ENCODE peak calls at places on chromosome 2, in eight cellular contexts. S, Q, H, P, E, Y, T and Z are unnamed samples.

GRCh38 chr2:45220227-45220626 is 211.0 kb upstream of the SIX2 start:
- DNase-seq in S (peak; percentile 2), H (no peak), Y (no peak), T (no peak), E (no peak), P (no peak), Q (peak; percentile 81), Z (no peak)

GRCh38 chr2:171600126-171600525 is 77.9 kb downstream of the CYBRD1 start:
- DNase-seq in T (no peak), P (no peak), Y (no peak), E (no peak), S (no peak), Q (no peak), H (no peak), Z (no peak)

GRCh38 chr2:49798570-49798969 is 644.3 kb upstream of the FSHR start:
- DNase-seq in Y (no peak), Q (no peak), P (no peak), E (no peak), T (no peak), H (no peak), S (no peak), Z (no peak)

GRCh38 chr2:109238580-109238979 is 109.6 kb downstream of the SH3RF3 start:
- DNase-seq in Y (no peak), E (no peak), T (peak; percentile 58), P (no peak), H (peak; percentile 85), Q (no peak), S (no peak), Z (peak; percentile 47)

GRCh38 chr2:195737531-195738162 is 80.6 kb downstream of the SLC39A10 start:
- DNase-seq in H (no peak), S (no peak), T (no peak), Q (no peak), Y (no peak), E (no peak), P (no peak), Z (no peak)

GRCh38 chr2:30860715-30861114 is 53.5 kb upstream of the CAPN13 start:
- DNase-seq in S (no peak), Y (no peak), Q (no peak), P (no peak), H (no peak), T (no peak), E (no peak), Z (no peak)

GRCh38 chr2:218403810-218404209 is 4.1 kb downstream of the CTDSP1 start:
- DNase-seq in Q (no peak), T (no peak), E (no peak), H (no peak), Y (no peak), P (no peak), S (no peak), Z (no peak)

GRCh38 chr2:176612736-176613135 is 343.5 kb downstream of the MTX2 start:
- DNase-seq in Q (no peak), P (no peak), E (no peak), S (no peak), T (no peak), H (no peak), Y (no peak), Z (no peak)

GRCh38 chr2:167965907-167966306 is 281.5 kb downstream of the STK39 start:
- DNase-seq in Q (no peak), H (no peak), S (no peak), P (no peak), T (no peak), E (no peak), Y (no peak), Z (no peak)

GRCh38 chr2:21395366-21395765 is 271.6 kb downstream of the TDRD15 start:
- DNase-seq in E (no peak), P (no peak), S (peak; percentile 8), Q (peak; percentile 29), H (no peak), T (no peak), Y (peak; percentile 35), Z (no peak)

GRCh38 chr2:222518570-222519381 is 94.4 kb downstream of the SGPP2 start:
- DNase-seq in E (no peak), Y (no peak), S (no peak), Q (no peak), H (no peak), T (peak; percentile 28), P (no peak), Z (peak; percentile 66)

GRCh38 chr2:43027496-43027895 is 198.9 kb downstream of the ZFP36L2 start:
- DNase-seq in E (no peak), Q (no peak), H (no peak), T (no peak), Y (no peak), S (no peak), P (no peak), Z (no peak)

GRCh38 chr2:179558010-179558911 is 293.6 kb upstream of the SESTD1 start:
- DNase-seq in T (no peak), P (no peak), E (peak; percentile 30), S (no peak), Y (peak; percentile 85), H (no peak), Q (peak; percentile 2), Z (no peak)

GRCh38 chr2:114160263-114161001 is 270.5 kb downstream of the ACTR3 start:
- DNase-seq in P (no peak), E (no peak), H (no peak), T (no peak), Y (peak; percentile 80), S (no peak), Q (no peak), Z (peak; percentile 7)

GRCh38 chr2:145927398-145927951 is 1407.6 kb upstream of the ZEB2 start:
- DNase-seq in E (no peak), S (no peak), Y (no peak), P (no peak), Q (no peak), T (no peak), H (no peak), Z (no peak)

GRCh38 chr2:206378835-206379234 is 64.5 kb upstream of the ADAM23 start:
- DNase-seq in Q (no peak), E (no peak), Y (no peak), T (no peak), H (no peak), S (no peak), P (no peak), Z (no peak)

DNA sequence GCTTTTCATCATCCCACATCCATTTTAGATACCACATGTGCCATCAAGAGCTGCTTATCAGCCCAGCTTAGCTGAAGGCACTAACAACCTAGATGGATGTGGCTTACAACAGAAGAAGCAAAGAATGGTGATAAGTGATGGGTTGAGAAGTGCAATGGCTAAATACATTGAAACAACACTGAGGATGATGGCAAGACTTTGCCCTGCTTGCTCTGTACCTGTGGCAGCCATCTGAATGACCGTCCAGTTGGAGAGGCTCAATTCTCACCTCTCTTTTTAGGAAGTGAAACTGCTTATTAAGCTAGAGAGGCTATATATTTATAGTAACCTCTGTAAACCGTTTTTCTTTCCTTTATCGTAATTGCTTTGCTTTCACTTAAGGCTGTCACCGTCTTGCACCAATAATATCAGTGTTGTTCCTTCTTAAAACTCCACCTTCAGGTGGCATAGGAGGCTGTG is 5.7 kb downstream of the GPATCH11 start:
- DNase-seq in Y (no peak), P (no peak), Q (no peak), T (no peak), S (no peak), H (no peak), E (no peak), Z (no peak)
- H3K27ac ChIP-seq in Y (no peak overlapping the region), P (no peak overlapping the region), Q (no peak overlapping the region), T (no peak overlapping the region), S (no peak overlapping the region), H (no peak overlapping the region), E (no peak overlapping the region), Z (no peak overlapping the region)

DNA sequence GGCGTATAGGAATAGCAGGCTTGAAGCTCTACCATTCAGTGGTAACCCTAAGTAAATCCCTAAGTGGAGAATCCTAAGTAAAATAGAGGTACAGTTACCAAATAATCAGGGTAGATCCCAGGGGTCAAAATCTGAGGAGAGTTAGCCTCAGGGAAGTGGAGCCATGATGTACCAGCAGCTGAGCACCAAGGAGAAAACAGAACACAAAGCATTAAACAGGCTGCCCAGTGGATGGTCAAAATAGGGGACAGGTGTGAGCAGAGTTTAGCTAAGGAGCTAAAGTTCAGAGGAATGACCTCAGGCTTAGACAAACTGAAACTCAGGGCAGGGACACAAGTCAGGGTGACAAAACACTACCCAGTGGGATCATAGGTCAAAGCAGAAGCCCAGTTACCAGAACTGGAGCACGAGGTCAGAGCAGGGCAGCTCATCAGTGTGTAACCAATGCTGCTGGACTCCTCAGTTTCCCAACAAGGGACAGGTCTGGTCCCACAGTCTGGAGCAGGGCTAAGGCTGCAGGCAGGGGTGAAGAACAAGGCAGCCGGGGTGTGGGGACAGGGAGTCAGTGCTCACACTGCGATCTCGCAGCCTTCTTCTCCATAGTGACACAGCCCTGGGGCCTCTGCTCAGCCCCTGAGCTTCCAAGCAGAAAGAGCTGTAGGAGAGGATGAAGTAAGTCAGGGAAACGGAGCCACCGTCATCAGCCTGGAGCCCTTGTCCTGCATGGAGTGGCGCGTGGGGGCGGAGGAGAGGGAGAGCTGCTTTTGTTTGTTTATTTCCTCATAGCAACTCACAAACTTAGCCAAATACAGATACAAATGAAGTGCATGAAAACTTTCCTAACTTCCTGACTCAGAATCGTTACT is 264.0 kb downstream of the MREG start:
- DNase-seq in Q (no peak), H (peak; percentile 93), E (no peak), T (no peak), P (no peak), Y (peak; percentile 91), S (no peak), Z (peak; percentile 49)
- TF ChIP-seq EP300 in Q (no peak), H (no peak), E (no peak), T (no peak), P (no peak), Y (peak; percentile 95), S (no peak), Z (no peak)

DNA sequence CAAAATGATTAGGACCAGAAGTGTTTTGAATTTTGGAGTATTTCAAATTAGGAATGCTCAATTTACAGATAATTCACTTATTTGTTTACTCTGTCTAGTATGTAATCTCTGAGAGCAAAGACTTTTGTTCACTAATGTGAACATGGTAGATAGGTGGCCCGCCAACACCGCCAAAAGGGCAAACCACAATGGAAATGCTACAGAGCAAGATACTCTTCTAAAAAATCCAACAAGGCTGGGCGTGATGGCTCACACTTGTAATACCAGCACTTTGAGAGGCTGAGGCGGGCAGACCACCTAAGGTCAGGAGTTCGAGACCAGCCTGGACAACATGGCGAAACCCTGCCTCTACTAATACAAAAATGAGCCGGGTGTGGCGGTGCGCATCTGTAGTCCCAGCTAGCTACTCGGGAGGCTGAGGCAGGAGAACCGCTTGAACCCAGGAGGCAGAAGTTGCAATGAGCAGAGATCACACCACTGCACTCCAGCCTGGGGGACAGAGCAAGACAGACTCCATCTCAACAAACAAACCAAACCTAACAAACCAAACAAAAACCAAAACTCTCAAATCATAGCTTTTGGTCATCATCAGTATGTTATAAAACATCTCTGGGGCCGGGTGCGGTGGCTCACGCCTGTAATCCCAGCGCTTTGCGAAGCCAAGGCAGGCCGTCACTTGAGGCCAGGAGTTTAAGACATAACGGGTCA is 2.4 kb downstream of the CCT4 start:
- DNase-seq in S (peak; percentile 13), Q (no peak), E (no peak), T (no peak), Y (no peak), H (no peak), P (no peak), Z (no peak)
- TF ChIP-seq CTCF in S (no peak), Q (no peak), E (no peak), T (no peak), Y (no peak), H (no peak), P (no peak), Z (no peak)

GRCh38 chr2:64120008-64120407 is 24.2 kb downstream of the PELI1 start:
- DNase-seq in E (no peak), H (no peak), T (no peak), P (no peak), S (no peak), Y (no peak), Q (no peak), Z (no peak)
- H3K27ac ChIP-seq in E (no peak overlapping the region), H (no peak overlapping the region), T (peak overlapping the region; percentile 40), P (no peak overlapping the region), S (no peak overlapping the region), Y (no peak overlapping the region), Q (no peak overlapping the region), Z (peak overlapping the region; percentile 73)